ENCODE peak calls at places on chromosomes 1 and 21, in five cellular contexts. N is small intestine; A is aorta; I is CD8-positive, alpha-beta T cell; P is fibroblast of lung. B is an unnamed sample. For H3K4me1, the result is how much of the 10 kb centered on the place peaks cover.

GRCh38 chr1:93734999-93735398 is 53.4 kb upstream of the BCAR3 start:
- DNase-seq in I (no peak), P (no peak), A (no peak), N (no peak), B (no peak)

GRCh38 chr1:13585996-13586395 is 2.4 kb downstream of the PDPN start:
- DNase-seq in N (no peak), I (no peak), A (peak), P (peak), B (no peak)

GRCh38 chr1:200838676-200839445 is 33.9 kb upstream of the GPR25 start:
- DNase-seq in I (no peak), A (no peak), N (no peak), P (peak), B (no peak)

GRCh38 chr1:226443033-226443432 is 35.1 kb upstream of the PARP1 start:
- DNase-seq in N (no peak), P (no peak), A (no peak), I (no peak), B (no peak)

GRCh38 chr1:156648951-156649350 is 7.0 kb downstream of the BCAN start:
- DNase-seq in I (no peak), P (no peak), A (no peak), N (no peak), B (no peak)

GRCh38 chr1:9410737-9411297 is 118.1 kb downstream of the SPSB1 start:
- DNase-seq in I (no peak), A (no peak), P (peak), N (peak), B (no peak)

GRCh38 chr21:38819719-38820147 is 14.0 kb downstream of the ETS2 start:
- DNase-seq in A (no peak), I (no peak), N (peak), P (peak), B (no peak)

GRCh38 chr1:231220801-231221200 is 20.2 kb upstream of the GNPAT start:
- DNase-seq in N (no peak), I (no peak), A (no peak), P (no peak), B (no peak)

GRCh38 chr1:212309967-212310366 is 24.8 kb downstream of the PPP2R5A start:
- DNase-seq in P (no peak), I (no peak), A (no peak), N (no peak), B (no peak)

GRCh38 chr1:207302618-207303408 is 18.7 kb upstream of the CD55 start:
- DNase-seq in I (no peak), A (no peak), N (no peak), P (no peak), B (no peak)

GRCh38 chr1:156706647-156707008 is 1.2 kb upstream of the CRABP2 start:
- DNase-seq in A (peak), P (peak), I (peak), N (no peak), B (no peak)

GRCh38 chr1:1431006-1431844 is 4.3 kb upstream of the VWA1 start:
- DNase-seq in N (no peak), A (peak), I (no peak), P (no peak), B (no peak)

GRCh38 chr21:45853703-45854342 is 127.7 kb upstream of the COL6A1 start:
- DNase-seq in P (no peak), N (peak), I (no peak), A (peak), B (no peak)

GRCh38 chr21:37087188-37087587 is 14.1 kb downstream of the TTC3 start:
- DNase-seq in P (peak), A (no peak), N (peak), I (no peak), B (no peak)

GRCh38 chr1:226990133-226990716 is 50.1 kb downstream of the COQ8A start:
- DNase-seq in P (no peak), N (peak), I (peak), A (no peak), B (no peak)

GRCh38 chr1:226111865-226112395 is 49.4 kb downstream of the H3-3A start:
- DNase-seq in N (no peak), A (no peak), P (no peak), I (no peak), B (no peak)

GRCh38 chr1:169427081-169427611 is at the start of gene CCDC181:
- DNase-seq in A (peak), N (no peak), P (peak), I (peak), B (no peak)

GRCh38 chr1:147630022-147630421 is 40.3 kb downstream of the ACP6 start:
- DNase-seq in N (no peak), I (no peak), A (no peak), P (no peak), B (no peak)

GRCh38 chr1:7233646-7234470 is 448.6 kb downstream of the CAMTA1 start:
- DNase-seq in A (no peak), N (no peak), I (no peak), P (no peak), B (peak)

GRCh38 chr1:235708390-235708962 is 58.9 kb upstream of the GNG4 start:
- DNase-seq in I (no peak), N (peak), A (no peak), P (peak), B (no peak)

GRCh38 chr1:220956861-220957605 is 77.8 kb downstream of the HLX start:
- DNase-seq in P (peak), A (no peak), I (no peak), N (no peak), B (no peak)

GRCh38 chr1:201903135-201903534 is 14.4 kb downstream of the SHISA4 start:
- DNase-seq in I (no peak), P (peak), A (peak), N (no peak), B (no peak)

GRCh38 chr1:244863491-244864252 is 671 bp downstream of the HNRNPU start:
- DNase-seq in I (no peak), P (no peak), A (peak), N (no peak), B (peak)

GRCh38 chr1:22578732-22579361 is 15.6 kb downstream of the EPHA8 start:
- DNase-seq in P (no peak), N (no peak), A (no peak), I (no peak), B (no peak)

GRCh38 chr1:173868266-173869107 is at the start of gene ZBTB37:
- DNase-seq in I (peak), A (peak), N (peak), P (peak), B (no peak)

GRCh38 chr1:163308811-163309210 is 12.9 kb upstream of the NUF2 start:
- DNase-seq in N (no peak), A (no peak), P (peak), I (no peak), B (no peak)

GRCh38 chr1:44103270-44104131 is 15.1 kb upstream of the KLF17 start:
- DNase-seq in A (no peak), I (no peak), N (peak), P (peak), B (no peak)

GRCh38 chr21:41197582-41197981 is 29.6 kb downstream of the BACE2 start:
- DNase-seq in N (peak), I (no peak), P (no peak), A (no peak), B (no peak)

GRCh38 chr1:191608367-191608766 is 549.9 kb upstream of the RGS18 start:
- DNase-seq in N (no peak), P (peak), I (no peak), A (no peak), B (no peak)

GRCh38 chr1:161884475-161884874 is 118.4 kb downstream of the ATF6 start:
- DNase-seq in I (no peak), P (no peak), N (no peak), A (no peak), B (no peak)

GRCh38 chr1:116128669-116129068 is 17.5 kb downstream of the MAB21L3 start:
- DNase-seq in I (peak), A (no peak), N (no peak), P (no peak), B (no peak)

GRCh38 chr1:66044912-66045311 is 252.2 kb downstream of the PDE4B start:
- DNase-seq in P (no peak), A (no peak), N (peak), I (no peak), B (no peak)
- H3K4me1 ChIP-seq in P (under half), A (under half), N (under half), I (under half), B (under half)

GRCh38 chr1:42690477-42691156 is 8.4 kb downstream of the YBX1 start:
- DNase-seq in P (peak), N (no peak), A (no peak), I (no peak), B (no peak)

GRCh38 chr1:42682739-42683529 is 716 bp downstream of the YBX1 start:
- DNase-seq in I (peak), A (peak), P (peak), N (peak), B (no peak)

GRCh38 chr1:42684139-42684538 is 1.9 kb downstream of the YBX1 start:
- DNase-seq in P (peak), I (no peak), N (peak), A (no peak), B (no peak)

GRCh38 chr1:42689912-42690311 is 7.7 kb downstream of the YBX1 start:
- DNase-seq in A (no peak), P (no peak), N (peak), I (no peak), B (no peak)

GRCh38 chr1:42686418-42686817 is 4.2 kb downstream of the YBX1 start:
- DNase-seq in P (no peak), I (no peak), A (no peak), N (no peak), B (no peak)
- H3K4me3 ChIP-seq in P (no peak), I (no peak), A (no peak), N (no peak), B (no peak)

GRCh38 chr1:204359474-204360255 is at the start of gene PLEKHA6:
- DNase-seq in A (peak), I (no peak), N (no peak), P (peak), B (no peak)

GRCh38 chr1:204360314-204360713 is 585 bp upstream of the PLEKHA6 start:
- DNase-seq in I (no peak), P (no peak), N (no peak), A (no peak), B (no peak)

GRCh38 chr1:204358145-204358544 is 1.6 kb downstream of the PLEKHA6 start:
- DNase-seq in N (no peak), P (no peak), A (no peak), I (no peak), B (no peak)

GRCh38 chr1:204358605-204359004 is 1.1 kb downstream of the PLEKHA6 start:
- DNase-seq in A (no peak), P (no peak), I (no peak), N (no peak), B (no peak)

DNA sequence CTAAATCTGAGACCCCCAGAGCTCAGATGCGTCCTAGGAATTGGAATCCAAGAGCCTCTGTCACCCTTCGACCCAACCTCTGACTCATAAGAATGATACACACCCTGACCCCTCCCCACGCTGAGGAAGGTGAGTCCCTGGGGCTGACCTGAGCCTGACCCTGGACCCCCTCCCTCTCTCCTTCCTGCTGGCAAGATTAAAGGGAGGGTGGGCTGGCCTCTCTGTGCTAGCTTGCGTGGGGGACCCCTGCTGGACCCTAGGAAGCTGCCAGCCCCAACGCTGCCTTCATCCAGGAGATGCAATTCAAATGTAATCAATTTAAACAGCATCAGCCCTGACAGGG is 627 bp downstream of the PLEKHA6 start:
- DNase-seq in N (no peak), I (no peak), A (no peak), P (no peak), B (no peak)
- H3K4me1 ChIP-seq in N (under half), I (under half), A (under half), P (under half), B (under half)

GRCh38 chr1:230176871-230177411 is 109.9 kb downstream of the GALNT2 start:
- DNase-seq in N (no peak), I (no peak), P (peak), A (peak), B (peak)
- H3K4me3 ChIP-seq in N (no peak), I (no peak), P (peak), A (peak), B (peak)

GRCh38 chr1:38004284-38005101 is 821 bp downstream of the FHL3 start:
- DNase-seq in P (no peak), A (peak), I (no peak), N (no peak), B (peak)
- H3K4me1 ChIP-seq in P (under half), A (under half), I (under half), N (under half), B (half or more)

GRCh38 chr1:180198186-180198585 is 31.9 kb upstream of the LHX4 start:
- DNase-seq in A (no peak), I (no peak), N (no peak), P (no peak), B (no peak)
- H3K4me3 ChIP-seq in A (no peak), I (no peak), N (no peak), P (no peak), B (no peak)

GRCh38 chr1:246065592-246065991 is 441.5 kb downstream of the SMYD3 start:
- DNase-seq in P (no peak), I (no peak), N (no peak), A (no peak), B (no peak)

GRCh38 chr1:246063013-246063616 is 444.0 kb downstream of the SMYD3 start:
- DNase-seq in N (no peak), A (no peak), P (no peak), I (no peak), B (no peak)

GRCh38 chr1:246066553-246066952 is 440.5 kb downstream of the SMYD3 start:
- DNase-seq in A (no peak), I (no peak), N (no peak), P (no peak), B (no peak)

GRCh38 chr1:246067432-246068021 is 439.6 kb downstream of the SMYD3 start:
- DNase-seq in A (no peak), I (peak), P (peak), N (no peak), B (no peak)

GRCh38 chr1:246064891-246065290 is 442.2 kb downstream of the SMYD3 start:
- DNase-seq in I (no peak), P (no peak), A (no peak), N (no peak), B (no peak)
- H3K4me1 ChIP-seq in I (under half), P (under half), A (under half), N (under half), B (under half)

DNA sequence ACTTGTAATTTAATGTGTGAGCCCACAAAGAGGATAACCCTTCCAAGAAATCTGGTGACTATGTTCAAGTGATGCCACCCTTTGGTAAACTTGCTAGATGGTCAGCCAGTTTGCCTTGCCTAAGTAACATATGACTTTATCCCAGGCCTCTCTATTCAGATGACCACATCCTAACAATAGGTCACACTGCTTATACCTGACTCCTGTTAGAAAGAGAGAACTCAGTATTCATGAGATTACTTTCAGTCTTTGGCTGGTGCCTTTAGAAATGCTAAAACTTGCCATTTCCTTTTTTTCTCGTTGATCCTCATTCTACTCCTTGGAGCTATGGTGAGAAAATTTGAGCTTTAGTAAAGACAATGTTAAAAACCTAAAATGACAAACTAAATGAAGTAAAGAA is 28.5 kb upstream of the SERBP1 start:
- DNase-seq in N (no peak), A (no peak), P (no peak), I (no peak), B (no peak)
- H3K4me3 ChIP-seq in N (no peak), A (no peak), P (no peak), I (no peak), B (no peak)

DNA sequence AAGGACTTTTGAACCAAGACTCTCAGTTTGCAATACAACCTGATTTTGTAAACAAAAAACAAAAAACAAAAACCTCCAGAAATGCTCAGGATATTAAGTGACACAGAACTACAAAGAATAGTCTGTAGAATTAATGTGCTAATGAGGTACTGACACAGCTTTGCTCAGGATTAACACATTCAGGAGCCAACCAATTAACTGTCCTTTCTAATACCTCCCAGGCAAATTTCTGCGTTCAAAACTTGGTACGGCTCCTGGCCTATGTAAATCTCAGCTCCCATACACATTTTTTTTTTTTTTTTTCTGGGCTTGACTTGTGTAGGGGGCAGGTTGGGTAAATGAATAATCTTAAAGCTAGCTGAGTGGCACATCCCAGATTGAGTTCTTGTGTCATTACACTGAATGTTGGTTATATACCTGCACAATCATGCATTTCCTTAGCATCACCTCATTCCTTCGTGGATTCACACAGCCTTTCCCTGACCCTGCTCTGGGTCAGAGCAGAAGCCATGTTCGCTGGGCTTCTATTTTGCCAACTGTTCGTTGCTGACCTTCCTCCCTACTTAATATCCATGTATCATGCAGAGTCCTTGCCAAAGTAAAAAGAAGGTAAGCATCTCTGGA is 12.7 kb upstream of the IER5 start:
- DNase-seq in P (no peak), A (no peak), N (no peak), I (no peak), B (no peak)
- H3K4me1 ChIP-seq in P (under half), A (under half), N (under half), I (under half), B (under half)